ENCODE peak calls at places on chromosomes 12 and 14, in five cellular contexts. E is neural progenitor cell, I is PC-3, C is HCT116, Z is SK-N-SH. S is an unnamed sample.

GRCh38 chr12:96350982-96351381 is 49.3 kb downstream of the CDK17 start:
- DNase-seq in E (no peak), I (no peak), C (no peak), Z (no peak), S (no peak)

GRCh38 chr14:35617500-35617899 is 83.5 kb downstream of the INSM2 start:
- DNase-seq in E (no peak), I (no peak), C (no peak), Z (no peak), S (no peak)

GRCh38 chr14:67729072-67729561 is 27.4 kb downstream of the RDH12 start:
- DNase-seq in E (peak; percentile 71), I (no peak), C (no peak), Z (no peak), S (no peak)

GRCh38 chr14:64636980-64637429 is 67.2 kb upstream of the PLEKHG3 start:
- DNase-seq in E (no peak), I (no peak), C (no peak), Z (no peak), S (no peak)

GRCh38 chr12:92398565-92399309 is 253.1 kb upstream of the BTG1 start:
- DNase-seq in E (peak; percentile 37), I (no peak), C (no peak), Z (no peak), S (no peak)

GRCh38 chr14:79515158-79515557 is 696.1 kb downstream of the DIO2 start:
- DNase-seq in E (no peak), I (no peak), C (no peak), Z (no peak), S (no peak)

GRCh38 chr14:65226824-65227604 is 124.7 kb upstream of the MAX start:
- DNase-seq in E (no peak), I (peak; percentile 94), C (no peak), Z (no peak), S (no peak)

GRCh38 chr12:67155863-67156262 is 113.3 kb upstream of the CAND1 start:
- DNase-seq in E (no peak), I (peak; percentile 53), C (no peak), Z (no peak), S (no peak)

GRCh38 chr14:31154956-31155355 is 52.6 kb downstream of the HECTD1 start:
- DNase-seq in E (no peak), I (peak; percentile 25), C (peak; percentile 34), Z (no peak), S (no peak)

GRCh38 chr12:77049767-77050353 is 15.5 kb downstream of the E2F7 start:
- DNase-seq in E (peak; percentile 63), I (peak; percentile 83), C (peak; percentile 63), Z (peak; percentile 49), S (peak; percentile 77)

GRCh38 chr12:90978117-90978770 is 23.3 kb upstream of the CCER1 start:
- DNase-seq in E (peak; percentile 55), I (peak; percentile 81), C (peak; percentile 43), Z (peak; percentile 32), S (peak; percentile 65)

GRCh38 chr12:131765961-131766360 is 55.1 kb downstream of the SFSWAP start:
- DNase-seq in E (no peak), I (no peak), C (no peak), Z (no peak), S (no peak)

GRCh38 chr12:102300824-102301461 is 103.3 kb upstream of the PMCH start:
- DNase-seq in E (peak; percentile 55), I (peak; percentile 35), C (peak; percentile 53), Z (peak; percentile 8), S (peak; percentile 80)

GRCh38 chr14:80211143-80212024 is at the start of gene DIO2:
- DNase-seq in E (peak; percentile 12), I (no peak), C (no peak), Z (no peak), S (no peak)

DNA sequence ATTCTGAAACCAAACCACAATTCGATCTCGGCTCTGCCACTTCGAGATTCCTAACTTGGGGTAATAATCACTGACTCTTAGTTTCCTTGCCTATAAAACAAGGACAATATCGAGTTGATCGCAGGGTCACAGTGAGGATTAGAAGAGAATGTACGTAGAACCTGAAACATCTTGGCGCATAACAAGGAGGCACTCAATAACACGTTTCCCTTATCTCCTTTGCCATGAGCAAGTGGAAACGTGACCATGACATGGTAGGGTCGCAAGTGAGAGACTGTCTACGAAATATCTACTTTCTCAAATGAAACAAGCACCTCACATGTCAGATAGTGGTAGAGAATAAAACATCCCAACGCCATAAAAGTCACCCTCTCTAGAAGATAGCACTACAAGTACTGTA is 2.3 kb downstream of the DICER1 start:
- DNase-seq in E (no peak), I (no peak), C (no peak), Z (no peak), S (no peak)
- TF ChIP-seq CTCF in E (no peak), I (no peak), C (no peak), Z (no peak), S (no peak)

DNA sequence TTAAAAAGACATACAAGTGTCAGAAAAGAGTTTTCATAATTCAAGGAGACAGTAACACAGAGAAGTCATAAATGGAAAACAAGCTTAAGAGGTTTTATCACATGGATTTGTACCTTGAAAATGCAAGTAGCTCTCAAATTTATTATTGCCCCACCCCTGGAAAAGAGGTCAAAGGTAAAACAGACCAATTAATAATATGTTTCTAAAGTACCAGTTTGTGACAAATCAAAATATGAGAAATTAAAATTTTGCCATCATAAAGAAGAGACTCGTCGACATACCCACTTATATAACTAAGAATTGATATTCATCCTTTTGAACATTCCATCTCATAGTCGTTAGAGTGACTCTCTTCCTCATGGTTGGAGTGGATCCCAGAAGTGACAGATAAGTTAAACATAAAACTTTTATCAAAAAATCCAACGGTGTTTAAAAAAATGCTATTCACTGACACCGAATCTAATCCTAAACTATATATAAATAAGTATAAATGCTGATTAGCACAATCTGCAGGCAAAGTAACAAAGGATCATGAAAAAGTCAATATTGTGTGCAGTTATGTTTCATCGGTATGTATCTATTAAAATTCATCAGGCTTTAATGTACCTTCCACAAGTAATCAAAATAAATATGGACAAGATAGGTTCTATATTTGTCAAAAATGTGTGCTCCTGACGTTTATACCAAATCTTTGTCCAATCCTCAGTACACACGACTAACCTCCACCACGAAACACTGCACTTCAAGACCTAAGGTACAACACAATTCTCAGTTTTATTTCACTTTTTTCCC is 2.3 kb downstream of the CORO1C start:
- DNase-seq in E (no peak), I (peak; percentile 78), C (no peak), Z (no peak), S (no peak)
- H3K9ac ChIP-seq in E (peak overlapping the region; percentile 73), I (peak overlapping the region; percentile 94), C (peak overlapping the region; percentile 89), Z (peak overlapping the region; percentile 87), S (peak overlapping the region; percentile 94)

DNA sequence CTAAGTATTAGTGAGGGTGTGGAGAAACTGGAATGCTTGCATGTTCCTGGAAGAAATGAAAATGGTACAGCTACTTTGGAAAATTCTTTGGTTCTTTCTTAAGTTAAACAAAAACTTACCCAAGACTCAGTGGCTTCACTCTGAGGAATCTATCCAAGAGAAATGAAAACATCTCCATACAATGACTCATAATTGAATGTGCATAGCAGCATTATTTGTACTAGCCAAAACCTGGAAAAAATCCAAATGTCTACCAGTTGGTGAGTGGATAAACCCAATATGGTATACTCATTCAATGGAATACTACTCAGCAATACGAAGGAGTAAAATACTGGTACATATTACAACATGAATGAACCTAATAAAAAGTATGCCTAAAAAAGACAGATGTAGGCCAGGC is 18.0 kb upstream of the CRACR2A start:
- DNase-seq in E (no peak), I (peak; percentile 86), C (no peak), Z (no peak), S (no peak)
- TF ChIP-seq EZH2phosphoT487 in E (no peak), I (no peak), C (no peak), Z (no peak), S (no peak)

DNA sequence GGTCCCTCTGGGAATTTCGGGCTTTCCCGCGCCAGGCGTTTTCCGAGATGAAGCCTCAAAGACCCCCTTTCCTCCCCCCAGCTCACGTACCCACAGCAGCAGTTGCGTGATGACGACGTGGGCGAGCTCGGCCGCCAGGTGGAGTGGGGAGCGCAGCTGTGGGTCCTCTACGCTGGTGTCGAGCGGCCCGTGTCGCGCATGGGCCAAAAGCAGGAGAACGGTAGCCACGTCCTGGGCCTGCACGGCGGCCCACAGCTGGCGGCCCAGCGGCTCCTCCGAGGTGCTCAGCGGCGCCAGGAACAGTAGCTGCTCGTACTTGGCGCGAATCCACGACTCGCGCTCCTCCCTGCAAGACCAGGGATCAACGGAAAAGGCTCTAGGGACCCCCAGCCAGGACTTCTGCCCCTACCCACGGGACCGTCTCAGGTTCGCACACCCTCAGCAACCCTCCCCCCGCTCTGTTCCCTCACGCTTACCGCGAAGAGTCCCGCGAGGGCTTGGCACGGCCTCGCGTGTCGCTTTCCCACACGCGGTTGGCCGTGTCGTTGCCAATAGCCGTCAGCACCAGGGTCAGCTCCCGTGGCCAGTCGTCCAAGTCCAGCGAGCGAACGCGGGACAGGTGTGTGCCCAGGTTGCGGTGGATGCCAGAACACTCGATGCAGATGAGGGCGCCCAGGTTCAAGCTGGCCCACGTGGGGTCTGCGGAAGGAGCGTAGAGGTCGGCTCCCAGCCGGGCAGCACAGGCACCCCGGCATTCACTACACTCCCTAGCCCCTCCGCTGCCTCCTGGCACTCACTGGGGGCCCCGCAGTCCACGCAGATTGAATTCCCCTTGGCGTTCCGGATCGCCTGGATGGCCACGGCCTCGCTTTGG is 11.4 kb downstream of the AGAP2 start:
- DNase-seq in E (peak; percentile 40), I (no peak), C (no peak), Z (no peak), S (no peak)
- TF ChIP-seq CTCF in E (peak; percentile 7), I (peak; percentile 33), C (no peak), Z (peak; percentile 18), S (no peak)

DNA sequence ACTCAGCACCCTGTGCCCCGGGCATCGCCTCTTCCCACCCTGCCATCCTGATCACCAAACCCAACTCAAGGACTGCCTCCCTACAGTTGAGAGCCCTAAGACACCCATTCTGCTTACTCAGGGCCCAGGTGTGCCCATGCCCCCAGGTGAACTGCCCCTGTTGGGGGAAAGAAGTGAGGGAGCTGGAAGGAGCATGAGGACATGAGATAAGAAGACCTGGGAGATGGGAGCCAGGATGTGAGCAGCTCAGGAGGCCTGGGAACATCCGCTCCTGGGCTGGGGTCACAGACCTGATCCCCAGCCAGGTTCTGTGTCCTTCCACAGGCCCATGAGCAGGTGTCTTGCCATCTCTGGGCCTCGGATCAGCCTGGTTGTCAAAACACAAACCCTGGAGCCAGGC is 6.6 kb downstream of the RAPGEF3 start:
- DNase-seq in E (no peak), I (no peak), C (no peak), Z (peak; percentile 17), S (no peak)
- H3K9ac ChIP-seq in E (no peak overlapping the region), I (peak overlapping the region; percentile 10), C (peak overlapping the region; percentile 40), Z (no peak overlapping the region), S (no peak overlapping the region)

GRCh38 chr12:94500831-94501567 is 41.3 kb upstream of the CEP83 start:
- DNase-seq in E (no peak), I (no peak), C (no peak), Z (no peak), S (no peak)
- TF ChIP-seq EZH2phosphoT487 in E (no peak), I (no peak), C (no peak), Z (no peak), S (no peak)

DNA sequence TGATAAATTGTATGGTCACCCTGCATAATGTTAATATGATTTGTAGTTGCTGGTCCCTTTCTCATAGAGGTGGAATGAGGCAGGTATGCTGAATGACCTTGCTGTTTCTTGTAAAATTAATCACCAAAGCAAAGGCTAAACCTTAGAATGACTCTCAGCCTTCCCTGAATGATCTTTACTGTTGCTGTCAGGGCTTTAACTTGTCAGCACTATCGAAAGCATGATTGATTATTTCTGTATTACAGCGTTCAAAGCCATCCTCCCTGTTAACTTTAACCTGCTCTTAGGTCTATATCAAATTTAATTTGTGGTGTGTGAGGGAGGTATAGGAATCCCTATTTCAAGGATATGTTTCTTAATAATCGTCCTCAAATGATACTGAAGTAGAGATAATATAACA is 23.1 kb downstream of the RASSF8 start:
- DNase-seq in E (no peak), I (no peak), C (no peak), Z (no peak), S (no peak)
- TF ChIP-seq CTCF in E (no peak), I (no peak), C (no peak), Z (no peak), S (no peak)